ENCODE peak calls at places on chromosomes 2 and 18, in seven cellular contexts. D is choroid plexus epithelial cell, I is astrocyte of the spinal cord, E is osteoblast, P is GM23248, Y is left ventricle myocardium inferior, W is sigmoid colon. V is an unnamed sample.

GRCh38 chr2:46306988-46307655 is 9.9 kb downstream of the EPAS1 start:
- DNase-seq in P (no peak), Y (no peak), I (no peak), D (no peak), E (peak), W (no peak), V (no peak)

GRCh38 chr18:76491436-76491800 is 3.6 kb downstream of the ZNF516 start:
- DNase-seq in D (peak), P (peak), I (peak), Y (peak), W (peak), E (peak), V (no peak)

GRCh38 chr2:96897491-96898134 is 27.7 kb upstream of the SEMA4C start:
- DNase-seq in I (no peak), D (peak), Y (no peak), P (peak), W (no peak), E (peak), V (no peak)

GRCh38 chr2:112055833-112056625 is 960 bp downstream of the TMEM87B start:
- DNase-seq in D (peak), W (peak), Y (peak), E (peak), I (peak), P (peak), V (peak)

GRCh38 chr2:230905448-230906430 is 19.3 kb downstream of the GPR55 start:
- DNase-seq in D (peak), P (peak), E (no peak), Y (no peak), W (peak), I (peak), V (no peak)

GRCh38 chr18:11721720-11722119 is 32.7 kb downstream of the GNAL start:
- DNase-seq in Y (no peak), P (no peak), I (no peak), E (no peak), D (no peak), W (no peak), V (no peak)

GRCh38 chr2:186348200-186348599 is 137.9 kb upstream of the ZC3H15 start:
- DNase-seq in E (no peak), P (peak), I (no peak), D (peak), W (no peak), Y (no peak), V (no peak)

GRCh38 chr2:189407161-189407943 is 33.9 kb upstream of the WDR75 start:
- DNase-seq in D (peak), I (peak), E (no peak), P (peak), Y (no peak), W (no peak), V (no peak)

GRCh38 chr18:59540819-59541218 is 156.4 kb downstream of the CCBE1 start:
- DNase-seq in W (no peak), E (peak), P (peak), D (peak), I (peak), Y (no peak), V (peak)

GRCh38 chr18:63534615-63535014 is 7.6 kb upstream of the SERPINB12 start:
- DNase-seq in Y (no peak), D (no peak), I (no peak), P (no peak), E (no peak), W (no peak), V (no peak)

GRCh38 chr2:64990823-64991222 is 1.6 kb downstream of the SLC1A4 start:
- DNase-seq in D (no peak), Y (no peak), I (no peak), P (peak), E (no peak), W (no peak), V (no peak)

GRCh38 chr2:241925277-241925676 is 55.7 kb downstream of the RTP5 start:
- DNase-seq in D (no peak), P (no peak), Y (no peak), I (no peak), W (no peak), E (peak), V (no peak)

GRCh38 chr18:41938445-41938844 is 16.6 kb upstream of the PIK3C3 start:
- DNase-seq in Y (no peak), P (peak), E (no peak), I (peak), W (no peak), D (peak), V (peak)

GRCh38 chr18:10579079-10579867 is 53.4 kb downstream of the NAPG start:
- DNase-seq in E (peak), P (peak), D (peak), Y (no peak), I (peak), W (no peak), V (no peak)

GRCh38 chr2:156322103-156322671 is 10.3 kb downstream of the NR4A2 start:
- DNase-seq in D (no peak), Y (no peak), W (no peak), P (no peak), I (no peak), E (peak), V (no peak)

GRCh38 chr2:100207411-100207885 is 65.1 kb upstream of the AFF3 start:
- DNase-seq in I (no peak), E (no peak), P (no peak), Y (no peak), D (no peak), W (no peak), V (no peak)

GRCh38 chr18:11498821-11499220 is 110.6 kb upstream of the SLC35G4 start:
- DNase-seq in D (peak), W (no peak), E (no peak), I (no peak), P (peak), Y (no peak), V (no peak)

GRCh38 chr2:227862741-227863588 is 8.5 kb upstream of the DAW1 start:
- DNase-seq in Y (no peak), W (no peak), P (peak), D (peak), E (peak), I (peak), V (peak)

GRCh38 chr2:36754578-36754977 is 58.1 kb downstream of the VIT start:
- DNase-seq in D (no peak), E (no peak), P (no peak), W (no peak), I (no peak), Y (no peak), V (no peak)

DNA sequence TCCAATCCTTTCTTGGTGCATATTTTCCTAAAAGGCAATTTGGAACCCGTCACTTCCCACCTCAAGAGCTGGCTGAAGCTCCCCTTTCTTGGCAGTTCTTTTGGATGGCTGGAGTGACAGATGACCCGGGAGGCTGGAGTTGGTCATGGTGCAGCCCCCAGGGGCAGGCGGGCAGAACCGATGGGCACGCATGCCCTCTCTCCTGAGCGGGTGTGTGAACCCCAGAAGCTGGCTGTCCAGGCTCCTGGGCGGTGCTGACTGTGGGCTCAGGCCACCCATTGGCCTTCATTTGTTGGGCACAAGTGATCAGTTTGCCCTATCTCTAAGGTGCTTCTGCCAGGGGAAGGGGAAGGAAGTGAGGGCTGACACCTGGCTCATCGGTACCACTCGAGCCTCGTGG is 97.9 kb downstream of the ASB1 start:
- DNase-seq in D (no peak), W (no peak), P (no peak), I (no peak), Y (no peak), E (peak), V (no peak)
- H3K4me3 ChIP-seq in D (no peak), W (no peak), P (no peak), I (no peak), Y (no peak), E (no peak), V (no peak)

DNA sequence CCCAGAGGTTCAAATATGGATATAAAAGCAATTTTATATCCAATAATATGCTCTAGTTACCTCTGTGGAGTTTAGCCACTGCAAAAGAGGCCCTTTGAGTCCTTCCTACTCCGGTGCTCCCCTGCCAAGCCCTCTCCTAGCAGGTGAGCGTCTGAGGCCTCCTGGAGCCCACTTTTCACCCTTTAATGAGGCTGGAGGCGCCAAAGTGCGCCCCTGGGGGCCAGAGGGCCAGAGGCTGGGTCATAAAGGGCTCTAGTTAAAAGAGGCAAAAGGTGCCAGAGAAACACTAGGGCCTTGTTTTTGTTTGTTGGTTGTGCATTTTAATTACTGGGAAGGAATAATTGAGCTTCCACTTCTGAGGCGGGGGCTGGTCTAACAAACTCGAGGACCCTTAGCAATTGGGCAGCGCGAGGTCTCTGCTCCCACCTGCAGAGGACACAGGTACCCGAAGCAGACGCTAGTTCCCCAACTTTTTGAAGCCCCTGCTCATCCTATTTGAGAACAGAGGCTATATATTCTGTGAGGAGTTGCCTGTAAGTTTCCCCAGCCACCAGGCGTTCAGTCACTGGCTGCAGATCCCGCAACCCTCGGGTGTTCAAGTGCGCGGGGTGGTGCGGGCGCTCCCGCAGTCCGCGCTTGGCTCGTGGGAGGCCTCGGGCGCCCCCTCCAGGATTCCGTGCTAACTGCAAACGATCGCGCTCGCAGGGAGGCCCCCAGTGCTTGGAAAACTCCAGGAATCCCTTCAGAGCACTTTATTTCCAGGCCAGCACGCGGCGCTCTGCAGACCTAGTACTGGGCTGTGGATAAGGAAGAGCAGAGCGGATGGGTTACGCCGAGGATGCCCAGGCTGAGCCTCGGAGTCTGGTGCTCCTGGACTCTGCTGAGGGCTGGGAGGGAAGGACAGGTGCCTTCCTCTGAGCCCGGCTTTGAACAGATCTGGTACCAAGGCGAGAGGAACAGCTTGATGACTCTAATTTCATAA is 14.1 kb downstream of the MSGN1 start:
- DNase-seq in D (peak), P (peak), Y (peak), E (peak), I (peak), W (no peak), V (no peak)
- H3K4me3 ChIP-seq in D (peak), P (peak), Y (peak), E (peak), I (peak), W (peak), V (peak)

DNA sequence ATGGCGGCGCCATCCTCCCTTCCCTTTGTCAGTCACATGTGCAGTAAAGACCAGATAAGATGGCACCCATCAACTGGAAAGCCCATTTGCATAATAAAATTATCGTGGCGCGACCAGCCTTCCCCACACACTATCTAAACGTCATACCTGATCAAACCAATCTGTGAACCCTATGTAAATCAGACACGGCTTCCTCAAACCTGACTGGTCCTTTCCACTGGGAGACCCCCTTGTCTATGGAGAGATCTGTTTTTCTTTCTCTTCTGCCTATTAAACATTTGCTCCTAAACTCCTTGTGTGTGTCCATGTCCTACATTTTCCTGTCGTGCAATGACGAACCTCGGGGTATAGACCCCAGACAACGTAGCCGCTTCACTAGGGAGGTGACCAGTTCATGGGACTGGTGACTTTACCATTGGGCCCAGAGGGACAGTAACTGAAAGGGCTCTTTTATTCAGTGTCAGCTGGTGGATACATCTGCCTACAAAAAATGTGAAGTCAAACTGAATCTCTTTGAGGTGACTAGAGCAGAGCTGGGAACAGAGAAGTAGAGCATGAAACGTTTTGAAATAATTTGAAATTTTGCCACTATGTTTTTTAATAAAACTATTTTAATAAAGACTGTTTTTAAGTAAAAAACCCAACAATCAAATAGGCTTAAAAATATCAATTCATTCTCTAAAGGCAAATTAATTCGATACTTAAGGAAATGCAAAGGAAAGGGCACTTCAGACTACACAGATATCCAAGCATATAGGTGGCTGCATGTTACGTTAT is 87.5 kb downstream of the SOCS6 start:
- DNase-seq in E (no peak), D (no peak), P (no peak), I (no peak), Y (no peak), W (no peak), V (no peak)
- H3K4me3 ChIP-seq in E (no peak), D (no peak), P (no peak), I (no peak), Y (no peak), W (no peak), V (no peak)

DNA sequence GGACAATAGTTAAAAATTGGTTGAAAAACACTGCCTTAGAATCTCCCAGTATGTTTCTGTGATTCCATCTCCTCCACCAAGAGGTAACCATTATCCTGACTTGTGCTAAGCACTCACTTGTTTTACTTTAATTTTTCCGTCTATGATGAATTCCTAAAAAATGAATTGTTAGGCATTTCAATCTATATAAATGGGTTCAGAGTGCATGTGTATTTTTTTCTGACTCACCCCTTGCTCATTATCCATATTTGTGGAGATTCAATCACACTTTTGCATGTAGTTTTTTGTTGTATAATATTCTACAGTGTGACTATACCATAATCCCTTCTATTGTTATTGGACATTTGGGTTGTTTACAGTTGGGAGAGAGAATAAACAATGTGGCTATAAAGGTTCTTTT is 1.3 kb downstream of the NDUFB3 start:
- DNase-seq in Y (no peak), P (no peak), D (no peak), W (no peak), I (no peak), E (no peak), V (no peak)
- H3K4me3 ChIP-seq in Y (peak), P (peak), D (no peak), W (no peak), I (no peak), E (no peak), V (no peak)

GRCh38 chr2:216693414-216694100 is 1.8 kb downstream of the IGFBP5 start:
- DNase-seq in E (no peak), W (peak), I (no peak), Y (no peak), D (no peak), P (no peak), V (no peak)

GRCh38 chr2:216689397-216689796 is 6.0 kb downstream of the IGFBP5 start:
- DNase-seq in Y (no peak), I (no peak), W (peak), P (no peak), E (no peak), D (no peak), V (no peak)

GRCh38 chr2:216692636-216693413 is 2.5 kb downstream of the IGFBP5 start:
- DNase-seq in P (peak), D (peak), E (peak), I (peak), W (peak), Y (peak), V (no peak)

GRCh38 chr2:216690451-216691209 is 4.7 kb downstream of the IGFBP5 start:
- DNase-seq in W (peak), Y (no peak), P (peak), I (no peak), E (peak), D (no peak), V (no peak)

GRCh38 chr2:216691210-216691741 is 4.1 kb downstream of the IGFBP5 start:
- DNase-seq in W (peak), I (peak), E (peak), Y (peak), D (peak), P (peak), V (no peak)
- H3K4me3 ChIP-seq in W (peak), I (peak), E (peak), Y (peak), D (peak), P (peak), V (peak)

GRCh38 chr18:54148151-54148550 is 76.3 kb downstream of the MBD2 start:
- DNase-seq in P (no peak), Y (no peak), I (no peak), D (no peak), W (no peak), E (no peak), V (no peak)

GRCh38 chr18:54148678-54149077 is 75.8 kb downstream of the MBD2 start:
- DNase-seq in E (no peak), W (no peak), P (no peak), I (no peak), D (no peak), Y (no peak), V (no peak)

GRCh38 chr18:54150226-54150625 is 74.2 kb downstream of the MBD2 start:
- DNase-seq in W (no peak), P (no peak), E (no peak), D (peak), I (no peak), Y (no peak), V (no peak)

GRCh38 chr18:54147439-54147838 is 77.0 kb downstream of the MBD2 start:
- DNase-seq in W (no peak), Y (no peak), I (no peak), E (no peak), D (no peak), P (no peak), V (no peak)

GRCh38 chr18:54149078-54149697 is 75.3 kb downstream of the MBD2 start:
- DNase-seq in I (peak), W (no peak), E (peak), Y (no peak), D (peak), P (peak), V (peak)
- H3K4me3 ChIP-seq in I (no peak), W (no peak), E (peak), Y (no peak), D (peak), P (peak), V (peak)